ENCODE peak calls at places on chromosomes 6 and 20, in five cellular contexts. E, R, J, X and L are unnamed samples.

GRCh38 chr20:20261159-20261558 is 106.7 kb upstream of the INSM1 start:
- DNase-seq in J (no peak), E (no peak), X (no peak), R (no peak), L (no peak)

GRCh38 chr6:135759831-135760230 is 91.7 kb upstream of the PDE7B start:
- DNase-seq in E (no peak), X (peak), R (no peak), J (no peak), L (no peak)

GRCh38 chr6:25359191-25359861 is 80.2 kb downstream of the CARMIL1 start:
- DNase-seq in J (no peak), R (no peak), X (peak), E (no peak), L (no peak)

GRCh38 chr6:77036400-77036799 is 426.9 kb downstream of the HTR1B start:
- DNase-seq in J (no peak), E (no peak), R (no peak), X (peak), L (no peak)

GRCh38 chr6:159969204-159969912 is 476 bp downstream of the IGF2R start:
- DNase-seq in J (no peak), E (peak), R (peak), X (peak), L (peak)

GRCh38 chr6:157661652-157662051 is 161.4 kb upstream of the SNX9 start:
- DNase-seq in E (no peak), R (no peak), J (no peak), X (no peak), L (no peak)

GRCh38 chr6:101803146-101803545 is 409.6 kb downstream of the GRIK2 start:
- DNase-seq in E (no peak), X (peak), R (no peak), J (no peak), L (no peak)

GRCh38 chr6:40631760-40632159 is 44.6 kb upstream of the LRFN2 start:
- DNase-seq in E (no peak), X (no peak), J (no peak), R (no peak), L (no peak)

GRCh38 chr6:159267165-159267564 is 98.0 kb downstream of the FNDC1 start:
- DNase-seq in X (no peak), J (no peak), E (no peak), R (no peak), L (no peak)

GRCh38 chr6:30960907-30961673 is 20.3 kb downstream of the MUCL3 start:
- DNase-seq in X (peak), J (no peak), R (no peak), E (no peak), L (no peak)

GRCh38 chr6:12903246-12903645 is 186.7 kb downstream of the PHACTR1 start:
- DNase-seq in X (no peak), J (no peak), E (no peak), R (no peak), L (no peak)

GRCh38 chr20:610130-611046 is at the start of gene TCF15:
- DNase-seq in R (no peak), X (no peak), J (no peak), E (peak), L (no peak)

GRCh38 chr20:38599410-38599882 is 2.2 kb upstream of the ARHGAP40 start:
- DNase-seq in X (no peak), E (no peak), J (no peak), R (no peak), L (no peak)

GRCh38 chr6:90219168-90219985 is 77.3 kb downstream of the BACH2 start:
- DNase-seq in X (peak), E (no peak), R (no peak), J (peak), L (no peak)

GRCh38 chr6:142867355-142867801 is 77.6 kb downstream of the HIVEP2 start:
- DNase-seq in J (no peak), E (no peak), R (no peak), X (peak), L (no peak)

GRCh38 chr6:142861711-142862110 is 83.3 kb downstream of the HIVEP2 start:
- DNase-seq in E (no peak), X (no peak), R (no peak), J (no peak), L (no peak)

GRCh38 chr6:142867988-142868818 is 76.8 kb downstream of the HIVEP2 start:
- DNase-seq in E (no peak), J (no peak), R (no peak), X (peak), L (no peak)

GRCh38 chr6:142868917-142869316 is 76.1 kb downstream of the HIVEP2 start:
- DNase-seq in X (no peak), J (no peak), E (no peak), R (no peak), L (no peak)

GRCh38 chr6:142863981-142864380 is 81.0 kb downstream of the HIVEP2 start:
- DNase-seq in R (no peak), X (no peak), J (no peak), E (no peak), L (no peak)
- TF ChIP-seq CTCF in R (no peak), X (no peak), J (no peak), E (no peak), L (no peak)

GRCh38 chr6:154476494-154476893 is 34.0 kb downstream of the CNKSR3 start:
- DNase-seq in X (no peak), E (no peak), R (no peak), J (no peak), L (no peak)
- TF ChIP-seq CTCF in X (no peak), E (no peak), R (no peak), J (no peak), L (no peak)

DNA sequence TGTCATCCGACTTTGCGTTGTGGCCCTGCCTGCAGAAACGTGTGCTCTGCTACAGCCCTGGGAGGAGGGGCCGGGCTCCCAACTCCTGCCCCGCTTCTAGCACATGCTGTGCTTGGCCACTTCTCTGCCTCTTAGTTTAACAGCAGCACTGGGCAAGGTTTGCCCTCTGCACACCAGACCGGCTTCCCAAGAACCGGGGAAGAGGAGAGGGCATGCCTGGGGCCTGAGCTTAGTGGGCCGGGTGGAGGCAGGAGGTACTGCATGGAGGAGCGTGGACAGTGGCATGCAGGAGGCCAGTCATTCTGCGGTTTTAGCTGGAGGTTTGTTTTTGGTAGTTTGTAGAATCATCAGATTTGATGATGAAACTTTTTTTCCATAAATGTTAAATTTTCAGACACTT is 45.5 kb downstream of the CEP43 start:
- DNase-seq in X (peak), E (no peak), J (no peak), R (no peak), L (no peak)
- TF ChIP-seq CTCF in X (peak), E (no peak), J (no peak), R (no peak), L (peak)

GRCh38 chr20:2780948-2781347 is 19.5 kb downstream of the CPXM1 start:
- DNase-seq in X (no peak), R (no peak), E (no peak), J (no peak), L (no peak)
- TF ChIP-seq CTCF in X (no peak), R (no peak), E (no peak), J (no peak), L (no peak)